ENCODE peak calls at places on chromosomes 13 and 19, in four cellular contexts. F is Caco-2; G is activated T-helper 1 cell treated with anti-CD3 and anti-CD28 coated beads, Interleukin-12 subunit alpha, Interleukin-12 subunit beta, Interleukin-2, Interleukin-4 antibody, amounts not matched to agents 30 ng/mL and 10 ng/mL and 1 ng/mL, durations not matched to agents 14 hours and 24 hours and 36 hours; Z is C1 segment of cervical spinal cord. D is an unnamed sample.

GRCh38 chr19:49712397-49712859 is 21.5 kb downstream of the CPT1C start:
- DNase-seq in Z (no peak), G (no peak), F (peak), D (peak)

GRCh38 chr13:75960538-75960994 is 324.4 kb downstream of the LMO7 start:
- DNase-seq in F (no peak), Z (no peak), G (no peak), D (no peak)

GRCh38 chr13:28250542-28250941 is 112.2 kb downstream of the PAN3 start:
- DNase-seq in G (no peak), F (no peak), Z (no peak), D (no peak)

GRCh38 chr13:75145926-75146325 is 336.0 kb downstream of the TBC1D4 start:
- DNase-seq in Z (no peak), G (no peak), F (no peak), D (no peak)

GRCh38 chr19:37251308-37252229 is 33.6 kb downstream of the ZNF383 start:
- DNase-seq in F (no peak), Z (peak), G (no peak), D (peak)

GRCh38 chr13:100454876-100455275 is 133.7 kb downstream of the GGACT start:
- DNase-seq in F (no peak), G (no peak), Z (no peak), D (peak)

GRCh38 chr13:110017379-110017778 is 231.0 kb upstream of the IRS2 start:
- DNase-seq in Z (no peak), G (no peak), F (peak), D (peak)

GRCh38 chr13:61850794-61851193 is 435.1 kb upstream of the PCDH20 start:
- DNase-seq in F (no peak), G (no peak), Z (no peak), D (no peak)

GRCh38 chr13:28636677-28637317 is 22.1 kb upstream of the POMP start:
- DNase-seq in Z (no peak), G (peak), F (peak), D (peak)

GRCh38 chr13:44770951-44771350 is 194.8 kb upstream of the TSC22D1 start:
- DNase-seq in Z (no peak), F (no peak), G (no peak), D (no peak)

GRCh38 chr19:48445256-48445605 is 552 bp upstream of the GRWD1 start:
- DNase-seq in Z (peak), G (no peak), F (peak), D (peak)

GRCh38 chr13:57740719-57741118 is 109.2 kb downstream of the PCDH17 start:
- DNase-seq in F (no peak), Z (peak), G (no peak), D (no peak)

GRCh38 chr19:7126132-7126531 is 56.6 kb downstream of the ZNF557 start:
- DNase-seq in G (no peak), Z (no peak), F (no peak), D (no peak)

GRCh38 chr13:98556968-98557591 is 19.8 kb downstream of the STK24 start:
- DNase-seq in Z (no peak), G (no peak), F (peak), D (no peak)

GRCh38 chr13:74966814-74967213 is 515.2 kb downstream of the TBC1D4 start:
- DNase-seq in Z (peak), F (no peak), G (no peak), D (peak)

GRCh38 chr19:9857920-9858746 is 23.0 kb downstream of the PIN1 start:
- DNase-seq in G (no peak), F (no peak), Z (no peak), D (no peak)

GRCh38 chr19:38877781-38878574 is at the start of gene RINL:
- DNase-seq in F (no peak), G (peak), Z (no peak), D (no peak)

GRCh38 chr19:52923782-52924593 is 760 bp upstream of the ZNF888 start:
- DNase-seq in F (peak), G (no peak), Z (peak), D (peak)

GRCh38 chr19:52138614-52139290 is 986 bp downstream of the ZNF616 start:
- DNase-seq in F (peak), Z (peak), G (peak), D (peak)

GRCh38 chr19:3544742-3545668 is 6.0 kb downstream of the TEKTIP1 start:
- DNase-seq in Z (peak), G (peak), F (peak), D (peak)

GRCh38 chr13:44147222-44147621 is 226.4 kb upstream of the SERP2 start:
- DNase-seq in G (no peak), Z (no peak), F (no peak), D (no peak)

GRCh38 chr13:73970413-73971055 is 163.7 kb downstream of the KLF12 start:
- DNase-seq in F (no peak), Z (no peak), G (no peak), D (no peak)

GRCh38 chr19:27974082-27974513 is 1238.9 kb downstream of the UQCRFS1 start:
- DNase-seq in F (peak), G (no peak), Z (peak), D (peak)

D was measured in foreskin fibroblast.